ENCODE peak calls at places on chromosome 15, in seven cellular contexts. One of them, this sample, is unnamed.

GRCh38 chr15:52780172-52780980 is 9.8 kb downstream of the ONECUT1 start:
- DNase-seq in K562: peak
- DNase-seq in H1: peak
- DNase-seq in HepG2: peak
- DNase-seq in HCT116: peak
- DNase-seq in SK-N-SH: peak
- DNase-seq in GM12878: peak
- DNase-seq in this sample: peak

GRCh38 chr15:88702983-88703382 is 64.2 kb downstream of the ISG20 start:
- DNase-seq in K562: no peak
- DNase-seq in H1: no peak
- DNase-seq in HepG2: no peak
- DNase-seq in HCT116: no peak
- DNase-seq in SK-N-SH: no peak
- DNase-seq in GM12878: no peak
- DNase-seq in this sample: no peak

GRCh38 chr15:36428102-36428845 is 151.2 kb upstream of the CDIN1 start:
- DNase-seq in K562: peak
- DNase-seq in H1: no peak
- DNase-seq in HepG2: peak
- DNase-seq in HCT116: peak
- DNase-seq in SK-N-SH: no peak
- DNase-seq in GM12878: no peak
- DNase-seq in this sample: peak

GRCh38 chr15:69786136-69786701 is 311.5 kb downstream of the TLE3 start:
- DNase-seq in K562: no peak
- DNase-seq in H1: no peak
- DNase-seq in HepG2: no peak
- DNase-seq in HCT116: no peak
- DNase-seq in SK-N-SH: no peak
- DNase-seq in GM12878: no peak
- DNase-seq in this sample: no peak

GRCh38 chr15:22951381-22952280 is 28.5 kb downstream of the CYFIP1 start:
- DNase-seq in K562: no peak
- DNase-seq in H1: no peak
- DNase-seq in HepG2: no peak
- DNase-seq in HCT116: no peak
- DNase-seq in SK-N-SH: no peak
- DNase-seq in GM12878: no peak
- DNase-seq in this sample: no peak

GRCh38 chr15:39828374-39828931 is 45.8 kb upstream of the FSIP1 start:
- DNase-seq in K562: no peak
- DNase-seq in H1: no peak
- DNase-seq in HepG2: no peak
- DNase-seq in HCT116: no peak
- DNase-seq in SK-N-SH: no peak
- DNase-seq in GM12878: no peak
- DNase-seq in this sample: no peak

GRCh38 chr15:82231233-82231632 is 31.3 kb downstream of the EFL1 start:
- DNase-seq in K562: no peak
- DNase-seq in H1: no peak
- DNase-seq in HepG2: no peak
- DNase-seq in HCT116: no peak
- DNase-seq in SK-N-SH: no peak
- DNase-seq in GM12878: no peak
- DNase-seq in this sample: no peak

GRCh38 chr15:65920825-65921309 is 51.6 kb downstream of the RAB11A start:
- DNase-seq in K562: no peak
- DNase-seq in H1: no peak
- DNase-seq in HepG2: no peak
- DNase-seq in HCT116: no peak
- DNase-seq in SK-N-SH: no peak
- DNase-seq in GM12878: peak
- DNase-seq in this sample: no peak

GRCh38 chr15:28043625-28044520 is 55.2 kb downstream of the OCA2 start:
- DNase-seq in K562: no peak
- DNase-seq in H1: no peak
- DNase-seq in HepG2: peak
- DNase-seq in HCT116: no peak
- DNase-seq in SK-N-SH: peak
- DNase-seq in GM12878: no peak
- DNase-seq in this sample: no peak

GRCh38 chr15:90482124-90483011 is 47.4 kb upstream of the CRTC3 start:
- DNase-seq in K562: peak
- DNase-seq in H1: peak
- DNase-seq in HepG2: peak
- DNase-seq in HCT116: peak
- DNase-seq in SK-N-SH: peak
- DNase-seq in GM12878: no peak
- DNase-seq in this sample: peak

GRCh38 chr15:92500023-92500630 is 106.4 kb downstream of the ST8SIA2 start:
- DNase-seq in K562: no peak
- DNase-seq in H1: peak
- DNase-seq in HepG2: no peak
- DNase-seq in HCT116: no peak
- DNase-seq in SK-N-SH: peak
- DNase-seq in GM12878: no peak
- DNase-seq in this sample: no peak

GRCh38 chr15:39028069-39028468 is 463.5 kb upstream of the RASGRP1 start:
- DNase-seq in K562: no peak
- DNase-seq in H1: no peak
- DNase-seq in HepG2: no peak
- DNase-seq in HCT116: no peak
- DNase-seq in SK-N-SH: no peak
- DNase-seq in GM12878: no peak
- DNase-seq in this sample: peak

GRCh38 chr15:91946914-91947313 is 93.4 kb downstream of the SLCO3A1 start:
- DNase-seq in K562: no peak
- DNase-seq in H1: no peak
- DNase-seq in HepG2: no peak
- DNase-seq in HCT116: no peak
- DNase-seq in SK-N-SH: no peak
- DNase-seq in GM12878: no peak
- DNase-seq in this sample: no peak

GRCh38 chr15:40282144-40282869 is 557 bp downstream of the ANKRD63 start:
- DNase-seq in K562: peak
- DNase-seq in H1: peak
- DNase-seq in HepG2: peak
- DNase-seq in HCT116: no peak
- DNase-seq in SK-N-SH: peak
- DNase-seq in GM12878: no peak
- DNase-seq in this sample: no peak

GRCh38 chr15:27527490-27528067 is 556.6 kb downstream of the GABRG3 start:
- DNase-seq in K562: peak
- DNase-seq in H1: no peak
- DNase-seq in HepG2: peak
- DNase-seq in HCT116: no peak
- DNase-seq in SK-N-SH: no peak
- DNase-seq in GM12878: no peak
- DNase-seq in this sample: no peak

GRCh38 chr15:63340878-63341277 is 40.8 kb downstream of the CA12 start:
- DNase-seq in K562: no peak
- DNase-seq in H1: no peak
- DNase-seq in HepG2: no peak
- DNase-seq in HCT116: no peak
- DNase-seq in SK-N-SH: no peak
- DNase-seq in GM12878: no peak
- DNase-seq in this sample: no peak

GRCh38 chr15:75891895-75892294 is 11.8 kb upstream of the FBXO22 start:
- DNase-seq in K562: no peak
- DNase-seq in H1: no peak
- DNase-seq in HepG2: peak
- DNase-seq in HCT116: no peak
- DNase-seq in SK-N-SH: no peak
- DNase-seq in GM12878: no peak
- DNase-seq in this sample: no peak

GRCh38 chr15:71049706-71050422 is 65.4 kb upstream of the THSD4 start:
- DNase-seq in K562: no peak
- DNase-seq in H1: no peak
- DNase-seq in HepG2: no peak
- DNase-seq in HCT116: no peak
- DNase-seq in SK-N-SH: no peak
- DNase-seq in GM12878: no peak
- DNase-seq in this sample: no peak

GRCh38 chr15:101679861-101680260 is 27.7 kb upstream of the TM2D3 start:
- DNase-seq in K562: no peak
- DNase-seq in H1: no peak
- DNase-seq in HepG2: no peak
- DNase-seq in HCT116: no peak
- DNase-seq in SK-N-SH: no peak
- DNase-seq in GM12878: no peak
- DNase-seq in this sample: no peak
- H3K4me3 ChIP-seq in K562: no peak
- H3K4me3 ChIP-seq in H1: no peak
- H3K4me3 ChIP-seq in HepG2: no peak
- H3K4me3 ChIP-seq in HCT116: no peak
- H3K4me3 ChIP-seq in SK-N-SH: no peak
- H3K4me3 ChIP-seq in GM12878: no peak
- H3K4me3 ChIP-seq in this sample: no peak

DNA sequence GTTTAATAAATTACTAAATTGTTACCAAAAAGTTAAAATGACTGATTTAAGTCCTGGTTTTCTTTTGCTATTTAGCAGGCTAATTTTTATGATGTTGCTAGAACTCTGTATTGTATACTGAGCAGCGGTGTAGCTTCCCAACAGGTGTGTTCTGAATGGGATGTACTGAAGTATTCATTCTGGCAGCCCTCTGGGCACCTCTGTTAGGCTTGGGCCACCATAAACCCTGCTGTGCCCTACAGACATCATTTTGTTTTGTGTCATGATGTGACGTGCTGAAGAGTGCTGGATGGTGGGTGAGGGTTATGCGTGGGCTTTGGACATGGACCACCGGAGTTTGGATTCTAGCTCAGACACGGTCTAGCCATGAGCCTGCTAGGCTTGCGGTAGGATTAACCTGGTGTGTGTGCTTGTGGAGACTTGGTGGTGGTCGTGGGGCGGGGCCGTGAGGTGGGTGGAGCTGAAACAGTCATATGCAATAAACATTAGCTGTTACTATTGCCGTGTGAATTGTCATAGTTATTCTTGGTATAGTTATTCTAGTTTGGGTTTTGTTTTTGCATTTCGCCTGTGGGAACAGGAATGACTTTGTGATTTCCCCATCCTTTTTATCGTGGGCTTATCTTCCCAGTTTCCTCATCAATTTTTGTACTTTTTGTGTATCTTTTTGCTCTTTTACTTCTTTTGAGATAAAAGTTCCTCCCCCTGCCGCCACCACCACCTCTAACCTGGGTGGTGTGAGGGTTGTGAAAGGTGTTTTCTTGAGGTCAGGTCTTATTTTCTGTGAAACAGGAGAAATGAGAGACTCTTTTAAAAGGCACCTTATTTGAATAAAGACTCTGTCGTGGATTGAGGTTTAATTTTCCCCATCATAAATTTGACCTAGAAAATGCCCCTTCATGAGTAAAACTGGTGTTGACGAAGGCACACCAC is 93.7 kb downstream of the MCTP2 start:
- DNase-seq in K562: no peak
- DNase-seq in H1: no peak
- DNase-seq in HepG2: no peak
- DNase-seq in HCT116: no peak
- DNase-seq in SK-N-SH: no peak
- DNase-seq in GM12878: no peak
- DNase-seq in this sample: no peak
- TF ChIP-seq SIN3A in K562: no peak
- TF ChIP-seq SIN3A in H1: no peak
- TF ChIP-seq SIN3A in HepG2: no peak
- TF ChIP-seq SIN3A in HCT116: no peak
- TF ChIP-seq SIN3A in SK-N-SH: no peak
- TF ChIP-seq SIN3A in GM12878: no peak
- TF ChIP-seq SIN3A in this sample: no peak

GRCh38 chr15:68593341-68593740 is 14.5 kb downstream of the CORO2B start:
- DNase-seq in K562: no peak
- DNase-seq in H1: no peak
- DNase-seq in HepG2: no peak
- DNase-seq in HCT116: no peak
- DNase-seq in SK-N-SH: no peak
- DNase-seq in GM12878: no peak
- DNase-seq in this sample: no peak

GRCh38 chr15:68595761-68596160 is 17.0 kb downstream of the CORO2B start:
- DNase-seq in K562: no peak
- DNase-seq in H1: no peak
- DNase-seq in HepG2: no peak
- DNase-seq in HCT116: no peak
- DNase-seq in SK-N-SH: no peak
- DNase-seq in GM12878: no peak
- DNase-seq in this sample: no peak

GRCh38 chr15:68593826-68594532 is 15.2 kb downstream of the CORO2B start:
- DNase-seq in K562: no peak
- DNase-seq in H1: no peak
- DNase-seq in HepG2: no peak
- DNase-seq in HCT116: no peak
- DNase-seq in SK-N-SH: no peak
- DNase-seq in GM12878: no peak
- DNase-seq in this sample: no peak

GRCh38 chr15:68595260-68595564 is 16.4 kb downstream of the CORO2B start:
- DNase-seq in K562: no peak
- DNase-seq in H1: no peak
- DNase-seq in HepG2: no peak
- DNase-seq in HCT116: no peak
- DNase-seq in SK-N-SH: no peak
- DNase-seq in GM12878: no peak
- DNase-seq in this sample: no peak

DNA sequence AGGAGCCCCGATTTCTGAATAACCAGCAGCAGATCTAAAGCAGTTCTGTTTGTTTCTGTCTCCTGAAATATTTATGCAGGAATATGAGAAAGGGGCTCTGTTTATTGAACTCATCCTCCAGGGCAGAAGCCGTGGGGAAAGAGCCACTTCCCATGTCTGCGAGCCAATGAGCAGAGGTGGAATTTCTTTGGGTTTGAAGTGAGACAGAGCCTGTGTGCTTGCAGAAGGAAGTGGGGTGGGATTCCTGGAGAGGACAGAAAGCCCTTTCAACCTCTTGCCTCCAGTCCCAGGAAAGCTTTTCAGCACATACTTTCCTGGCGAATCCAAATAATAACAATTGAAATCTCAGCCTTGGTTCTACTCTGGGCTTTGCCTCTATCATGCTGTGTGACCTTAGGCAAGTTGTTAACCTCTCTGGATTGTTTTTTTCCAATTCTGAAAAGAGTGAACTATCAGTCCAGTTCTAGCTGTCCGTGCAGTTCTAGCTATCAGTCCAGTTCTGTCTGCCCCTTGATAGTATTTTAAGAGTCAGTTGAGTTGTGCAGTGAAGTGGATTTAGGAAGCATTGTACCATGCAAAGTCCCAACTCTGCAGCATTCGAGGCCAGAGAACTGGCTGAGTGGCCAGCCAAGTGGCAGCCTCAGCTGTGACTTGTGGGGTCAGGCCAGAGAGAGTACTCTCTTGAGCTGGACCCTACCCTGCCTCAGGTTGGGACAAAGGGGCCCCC is 15.9 kb downstream of the CORO2B start:
- DNase-seq in K562: no peak
- DNase-seq in H1: no peak
- DNase-seq in HepG2: no peak
- DNase-seq in HCT116: no peak
- DNase-seq in SK-N-SH: no peak
- DNase-seq in GM12878: no peak
- DNase-seq in this sample: no peak
- TF ChIP-seq POLR2AphosphoS5 in K562: no peak
- TF ChIP-seq POLR2AphosphoS5 in H1: no peak
- TF ChIP-seq POLR2AphosphoS5 in HepG2: no peak
- TF ChIP-seq POLR2AphosphoS5 in HCT116: no peak
- TF ChIP-seq POLR2AphosphoS5 in SK-N-SH: no peak
- TF ChIP-seq POLR2AphosphoS5 in GM12878: no peak
- TF ChIP-seq POLR2AphosphoS5 in this sample: no peak

GRCh38 chr15:85704021-85704420 is 90.7 kb downstream of the KLHL25 start:
- DNase-seq in K562: no peak
- DNase-seq in H1: no peak
- DNase-seq in HepG2: no peak
- DNase-seq in HCT116: no peak
- DNase-seq in SK-N-SH: no peak
- DNase-seq in GM12878: no peak
- DNase-seq in this sample: no peak
- H3K4me3 ChIP-seq in K562: no peak
- H3K4me3 ChIP-seq in H1: no peak
- H3K4me3 ChIP-seq in HepG2: no peak
- H3K4me3 ChIP-seq in HCT116: no peak
- H3K4me3 ChIP-seq in SK-N-SH: no peak
- H3K4me3 ChIP-seq in GM12878: peak
- H3K4me3 ChIP-seq in this sample: no peak

This sample was measured in Panc1.